ENCODE peak calls at places on chromosomes 7 and 10, in seven cellular contexts. X is H1, F is GM12891, N is K562, O is SK-N-SH, A is GM12892, G is HepG2. P is an unnamed sample.

GRCh38 chr10:78977761-78978305 is 90.9 kb upstream of the ZMIZ1 start:
- DNase-seq in X (no peak), F (no peak), N (no peak), O (no peak), A (no peak), G (peak), P (no peak)

GRCh38 chr10:132452216-132452650 is 55.2 kb downstream of the PWWP2B start:
- DNase-seq in X (no peak), F (no peak), N (no peak), O (no peak), A (no peak), G (no peak), P (no peak)

GRCh38 chr10:90179696-90180407 is 478.5 kb downstream of the KIF20B start:
- DNase-seq in X (no peak), F (no peak), N (no peak), O (no peak), A (no peak), G (no peak), P (no peak)

GRCh38 chr7:116316838-116317612 is 106.7 kb downstream of the TES start:
- DNase-seq in X (no peak), F (no peak), N (no peak), O (no peak), A (no peak), G (peak), P (peak)

GRCh38 chr7:21076579-21076978 is 289.9 kb upstream of the SP8 start:
- DNase-seq in X (no peak), F (no peak), N (no peak), O (no peak), A (no peak), G (no peak), P (no peak)

GRCh38 chr10:123331438-123331837 is 177.2 kb downstream of the BUB3 start:
- DNase-seq in X (peak), F (no peak), N (no peak), O (no peak), A (no peak), G (peak), P (no peak)

GRCh38 chr10:132575320-132576201 is 38.0 kb downstream of the INPP5A start:
- DNase-seq in X (no peak), F (peak), N (no peak), O (no peak), A (no peak), G (no peak), P (peak)

GRCh38 chr7:68014031-68014774 is 1017.6 kb downstream of the TYW1 start:
- DNase-seq in X (no peak), F (no peak), N (no peak), O (no peak), A (no peak), G (no peak), P (no peak)

GRCh38 chr10:26765549-26765948 is 68.0 kb downstream of the PDSS1 start:
- DNase-seq in X (no peak), F (no peak), N (no peak), O (no peak), A (no peak), G (no peak), P (no peak)

GRCh38 chr10:114471906-114472873 is 67.9 kb upstream of the AFAP1L2 start:
- DNase-seq in X (peak), F (no peak), N (no peak), O (no peak), A (no peak), G (peak), P (no peak)

GRCh38 chr7:46534593-46535271 is 613.7 kb upstream of the IGFBP3 start:
- DNase-seq in X (peak), F (no peak), N (no peak), O (no peak), A (no peak), G (no peak), P (no peak)

GRCh38 chr7:133401225-133401624 is 148.3 kb downstream of the EXOC4 start:
- DNase-seq in X (no peak), F (no peak), N (no peak), O (no peak), A (no peak), G (no peak), P (no peak)

GRCh38 chr10:7199152-7199760 is 211.6 kb downstream of the SFMBT2 start:
- DNase-seq in X (no peak), F (no peak), N (no peak), O (no peak), A (no peak), G (no peak), P (no peak)

GRCh38 chr7:104328970-104329825 is 795 bp downstream of the LHFPL3 start:
- DNase-seq in X (peak), F (no peak), N (no peak), O (peak), A (no peak), G (no peak), P (no peak)

GRCh38 chr10:32271617-32272016 is 75.3 kb downstream of the EPC1 start:
- DNase-seq in X (no peak), F (no peak), N (no peak), O (no peak), A (no peak), G (no peak), P (no peak)

GRCh38 chr10:75600833-75601232 is 169.4 kb downstream of the LRMDA start:
- DNase-seq in X (no peak), F (no peak), N (no peak), O (no peak), A (no peak), G (peak), P (no peak)

GRCh38 chr7:142870575-142871259 is 14.8 kb downstream of the TRPV6 start:
- DNase-seq in X (peak), F (no peak), N (no peak), O (no peak), A (no peak), G (no peak), P (no peak)

GRCh38 chr10:59323036-59323459 is 39.3 kb downstream of the FAM13C start:
- DNase-seq in X (no peak), F (no peak), N (no peak), O (no peak), A (no peak), G (peak), P (no peak)

GRCh38 chr7:6252310-6252709 is 20.1 kb downstream of the CYTH3 start:
- DNase-seq in X (no peak), F (no peak), N (no peak), O (no peak), A (no peak), G (no peak), P (no peak)

GRCh38 chr10:13930123-13930522 is 343.4 kb downstream of the PRPF18 start:
- DNase-seq in X (no peak), F (no peak), N (peak), O (no peak), A (no peak), G (no peak), P (no peak)

GRCh38 chr10:114103286-114103685 is 59.6 kb downstream of the ADRB1 start:
- DNase-seq in X (no peak), F (no peak), N (peak), O (peak), A (no peak), G (peak), P (peak)

GRCh38 chr7:27641576-27642230 is 21.0 kb downstream of the HIBADH start:
- DNase-seq in X (no peak), F (no peak), N (no peak), O (no peak), A (no peak), G (no peak), P (no peak)

GRCh38 chr7:142482899-142483658 is 225.2 kb upstream of the PRSS58 start:
- DNase-seq in X (peak), F (peak), N (peak), O (peak), A (no peak), G (peak), P (no peak)

GRCh38 chr10:15695852-15696251 is 23.9 kb downstream of the ITGA8 start:
- DNase-seq in X (no peak), F (no peak), N (no peak), O (no peak), A (no peak), G (no peak), P (no peak)

GRCh38 chr7:75642810-75643486 is 95.8 kb downstream of the HIP1 start:
- DNase-seq in X (peak), F (peak), N (peak), O (peak), A (peak), G (peak), P (peak)

GRCh38 chr10:132110091-132110490 is 44.3 kb downstream of the JAKMIP3 start:
- DNase-seq in X (peak), F (no peak), N (no peak), O (no peak), A (no peak), G (no peak), P (no peak)

GRCh38 chr10:99555371-99556224 is 22.9 kb downstream of the NKX2-3 start:
- DNase-seq in X (no peak), F (no peak), N (no peak), O (no peak), A (no peak), G (no peak), P (peak)

GRCh38 chr7:2785071-2785500 is 59.0 kb downstream of the GNA12 start:
- DNase-seq in X (no peak), F (no peak), N (no peak), O (no peak), A (no peak), G (no peak), P (peak)

GRCh38 chr7:1197997-1198632 is 34.6 kb upstream of the UNCX start:
- DNase-seq in X (no peak), F (no peak), N (no peak), O (no peak), A (no peak), G (no peak), P (no peak)

GRCh38 chr7:543790-544527 is 24.3 kb upstream of the PDGFA start:
- DNase-seq in X (no peak), F (no peak), N (no peak), O (no peak), A (no peak), G (no peak), P (no peak)

GRCh38 chr7:140059288-140060242 is 3.2 kb downstream of the PARP12 start:
- DNase-seq in X (peak), F (no peak), N (peak), O (peak), A (no peak), G (peak), P (no peak)
- TF ChIP-seq TAF1 in X (no peak), F (no peak), N (no peak), O (no peak), A (no peak), G (no peak), P (no peak)

DNA sequence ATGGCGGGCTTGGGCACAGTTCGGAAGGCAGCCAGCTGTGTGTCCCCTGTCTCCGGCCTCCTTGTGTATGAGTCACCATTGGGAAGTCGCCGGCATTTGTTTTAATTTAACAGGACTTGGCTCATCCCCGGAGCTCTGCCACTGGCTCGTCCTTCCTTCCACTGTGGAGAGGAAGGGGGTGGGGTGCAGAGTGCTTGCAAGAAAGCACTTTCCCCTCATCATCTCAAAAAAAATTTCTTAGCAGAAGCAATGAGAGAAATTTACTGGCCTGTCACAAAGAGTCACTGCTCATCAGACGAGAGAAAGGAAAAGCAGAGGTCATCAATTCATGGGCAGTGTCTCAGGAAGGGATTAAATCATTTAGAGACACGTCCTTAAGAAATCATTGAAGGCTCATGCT is 93.2 kb downstream of the BMS1 start:
- DNase-seq in X (no peak), F (no peak), N (no peak), O (peak), A (no peak), G (no peak), P (no peak)
- TF ChIP-seq TAF1 in X (no peak), F (no peak), N (no peak), O (no peak), A (no peak), G (no peak), P (no peak)

DNA sequence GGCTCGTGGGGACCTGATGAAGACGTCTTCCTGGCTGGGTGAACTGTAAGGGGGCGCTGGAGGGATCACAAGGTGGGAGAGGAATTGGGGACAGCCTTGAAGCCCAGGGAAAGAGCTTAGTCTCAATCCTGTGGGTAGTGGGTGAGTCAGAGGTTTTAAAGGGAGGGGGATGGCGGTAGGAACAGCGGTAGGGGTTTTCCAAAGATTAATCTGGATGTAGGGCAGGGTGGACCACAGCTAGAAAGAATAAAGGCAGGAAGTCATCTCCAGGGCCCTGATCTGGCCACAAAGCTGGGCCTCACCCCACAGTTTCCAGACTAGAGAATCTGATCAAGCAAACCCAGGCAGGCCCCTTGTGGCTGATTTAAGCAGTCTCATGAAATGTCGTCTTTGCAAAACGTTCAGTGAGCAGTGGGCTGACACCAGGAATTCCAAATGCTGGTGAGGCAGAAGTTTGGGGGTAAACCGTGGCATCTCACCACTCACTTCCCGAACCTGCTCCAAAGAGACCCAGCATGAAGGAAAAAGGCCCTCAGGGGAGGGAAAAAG is 65.3 kb downstream of the CALML3 start:
- DNase-seq in X (no peak), F (no peak), N (peak), O (no peak), A (no peak), G (no peak), P (no peak)
- TF ChIP-seq TAF1 in X (no peak), F (no peak), N (no peak), O (no peak), A (no peak), G (no peak), P (no peak)

GRCh38 chr10:909831-910230 is 21.7 kb downstream of the LARP4B start:
- DNase-seq in X (no peak), F (no peak), N (no peak), O (no peak), A (no peak), G (no peak), P (no peak)

GRCh38 chr10:904403-904802 is 27.1 kb downstream of the LARP4B start:
- DNase-seq in X (no peak), F (no peak), N (no peak), O (no peak), A (no peak), G (no peak), P (no peak)

GRCh38 chr10:905503-905902 is 26.0 kb downstream of the LARP4B start:
- DNase-seq in X (no peak), F (no peak), N (no peak), O (no peak), A (no peak), G (no peak), P (no peak)

GRCh38 chr10:905972-906371 is 25.5 kb downstream of the LARP4B start:
- DNase-seq in X (no peak), F (no peak), N (no peak), O (no peak), A (no peak), G (no peak), P (no peak)
- TF ChIP-seq TAF1 in X (no peak), F (no peak), N (no peak), O (no peak), A (no peak), G (no peak), P (no peak)

GRCh38 chr7:16838386-16838785 is 33.6 kb upstream of the AGR2 start:
- DNase-seq in X (no peak), F (no peak), N (no peak), O (no peak), A (no peak), G (no peak), P (no peak)
- TF ChIP-seq TAF1 in X (no peak), F (no peak), N (no peak), O (no peak), A (no peak), G (no peak), P (no peak)

GRCh38 chr7:107966701-107967100 is 36.3 kb downstream of the LAMB1 start:
- DNase-seq in X (no peak), F (no peak), N (no peak), O (no peak), A (no peak), G (peak), P (no peak)
- TF ChIP-seq TAF1 in X (no peak), F (no peak), N (no peak), O (no peak), A (no peak), G (no peak), P (no peak)

GRCh38 chr7:157352506-157352905 is 15.7 kb downstream of the DNAJB6 start:
- DNase-seq in X (no peak), F (no peak), N (peak), O (no peak), A (no peak), G (no peak), P (no peak)

GRCh38 chr7:157348548-157348947 is 11.7 kb downstream of the DNAJB6 start:
- DNase-seq in X (no peak), F (no peak), N (no peak), O (no peak), A (no peak), G (no peak), P (no peak)

GRCh38 chr7:157347217-157347904 is 10.6 kb downstream of the DNAJB6 start:
- DNase-seq in X (no peak), F (no peak), N (no peak), O (no peak), A (no peak), G (no peak), P (no peak)
- TF ChIP-seq TAF1 in X (no peak), F (no peak), N (no peak), O (no peak), A (no peak), G (no peak), P (no peak)

GRCh38 chr10:70512149-70512611 is 33.6 kb downstream of the PALD1 start:
- DNase-seq in X (no peak), F (no peak), N (no peak), O (peak), A (no peak), G (no peak), P (no peak)
- TF ChIP-seq TAF1 in X (no peak), F (no peak), N (no peak), O (no peak), A (no peak), G (no peak), P (no peak)

P was measured in GM12878.